ENCODE peak calls at places on chromosomes 5 and 9, in four cellular contexts. E is cardiac muscle cell, O is AG09309, V is A549. N is an unnamed sample.

GRCh38 chr9:129995409-129996160 is 47.4 kb downstream of the FNBP1 start:
- DNase-seq in V (no peak), E (no peak), O (no peak), N (no peak)

GRCh38 chr5:17037751-17038150 is 101.7 kb upstream of the MYO10 start:
- DNase-seq in O (no peak), E (no peak), V (no peak), N (no peak)

GRCh38 chr5:170623576-170624181 is 119.9 kb downstream of the KCNIP1 start:
- DNase-seq in V (peak), O (no peak), E (peak), N (no peak)

GRCh38 chr5:116564756-116565593 is 9.6 kb downstream of the SEMA6A start:
- DNase-seq in E (no peak), V (no peak), O (no peak), N (no peak)

GRCh38 chr9:126516936-126517750 is 96.6 kb upstream of the LMX1B start:
- DNase-seq in O (peak), V (peak), E (peak), N (no peak)

GRCh38 chr5:172872997-172873491 is 39.0 kb downstream of the ERGIC1 start:
- DNase-seq in O (no peak), E (peak), V (no peak), N (no peak)

GRCh38 chr5:13478831-13479465 is 465.5 kb downstream of the DNAH5 start:
- DNase-seq in E (peak), O (peak), V (peak), N (no peak)

GRCh38 chr5:1093361-1093760 is 18.5 kb downstream of the SLC12A7 start:
- DNase-seq in V (no peak), O (no peak), E (no peak), N (no peak)

GRCh38 chr5:133240425-133241091 is 188.7 kb downstream of the HSPA4 start:
- DNase-seq in V (peak), E (no peak), O (peak), N (no peak)

GRCh38 chr9:135463140-135463539 is 16.4 kb upstream of the PPP1R26 start:
- DNase-seq in V (peak), E (no peak), O (no peak), N (no peak)

GRCh38 chr9:111944467-111944866 is 47.9 kb downstream of the UGCG start:
- DNase-seq in E (no peak), O (no peak), V (no peak), N (no peak)

GRCh38 chr9:127950513-127951210 is 13.0 kb upstream of the DPM2 start:
- DNase-seq in V (no peak), E (no peak), O (no peak), N (no peak)

GRCh38 chr5:135211791-135212190 is 177.8 kb upstream of the PITX1 start:
- DNase-seq in O (no peak), V (no peak), E (no peak), N (no peak)

GRCh38 chr9:77449177-77450092 is 198.7 kb downstream of the GNA14 start:
- DNase-seq in O (peak), E (no peak), V (no peak), N (no peak)

GRCh38 chr9:121773954-121774714 is 122.7 kb downstream of the DAB2IP start:
- DNase-seq in V (no peak), O (no peak), E (no peak), N (no peak)

GRCh38 chr5:158212915-158213314 is 354.0 kb upstream of the CLINT1 start:
- DNase-seq in E (no peak), V (peak), O (no peak), N (no peak)

GRCh38 chr5:176578391-176578808 is 29.3 kb downstream of the CDHR2 start:
- DNase-seq in E (peak), V (peak), O (no peak), N (no peak)

GRCh38 chr9:128026255-128027165 is 40.6 kb downstream of the NAIF1 start:
- DNase-seq in O (no peak), V (peak), E (no peak), N (no peak)

GRCh38 chr5:128813317-128813716 is 152.0 kb upstream of the SLC27A6 start:
- DNase-seq in V (no peak), O (no peak), E (no peak), N (no peak)

GRCh38 chr9:136318111-136318768 is 9.1 kb upstream of the GPSM1 start:
- DNase-seq in V (no peak), O (no peak), E (no peak), N (no peak)

GRCh38 chr9:128409450-128409849 is 11.2 kb upstream of the CERCAM start:
- DNase-seq in V (no peak), E (no peak), O (no peak), N (no peak)

GRCh38 chr9:129166962-129167557 is 11.0 kb downstream of the IER5L start:
- DNase-seq in E (no peak), V (peak), O (no peak), N (no peak)

GRCh38 chr9:35738924-35739323 is 6.5 kb downstream of the CREB3 start:
- DNase-seq in O (no peak), E (no peak), V (no peak), N (no peak)

GRCh38 chr9:37337301-37337905 is 85.1 kb upstream of the GRHPR start:
- DNase-seq in V (no peak), E (no peak), O (no peak), N (no peak)

GRCh38 chr5:134115806-134116175 is 1.3 kb downstream of the TCF7 start:
- DNase-seq in V (no peak), E (no peak), O (no peak), N (no peak)